ENCODE peak calls at places on chromosomes 6 and 20, in seven cellular contexts. One of them, this sample, is unnamed.

GRCh38 chr6:25743868-25744267 is 10.7 kb upstream of the SLC17A4 start:
- DNase-seq in NCI-H2029: no peak
- DNase-seq in A549: peak
- DNase-seq in midbrain: no peak
- DNase-seq in ecto neural progenitor cell: no peak
- DNase-seq in mesothelial cell of epicardium: no peak
- DNase-seq in IMR-90: no peak
- DNase-seq in this sample: no peak

GRCh38 chr6:33906413-33906812 is 102.6 kb upstream of the MLN start:
- DNase-seq in NCI-H2029: peak
- DNase-seq in A549: no peak
- DNase-seq in midbrain: no peak
- DNase-seq in ecto neural progenitor cell: no peak
- DNase-seq in mesothelial cell of epicardium: no peak
- DNase-seq in IMR-90: no peak
- DNase-seq in this sample: no peak

GRCh38 chr6:144649085-144649484 is 363.9 kb downstream of the UTRN start:
- DNase-seq in NCI-H2029: no peak
- DNase-seq in A549: no peak
- DNase-seq in midbrain: no peak
- DNase-seq in ecto neural progenitor cell: no peak
- DNase-seq in mesothelial cell of epicardium: no peak
- DNase-seq in IMR-90: no peak
- DNase-seq in this sample: no peak

GRCh38 chr20:37668166-37668565 is 25.7 kb upstream of the CTNNBL1 start:
- DNase-seq in NCI-H2029: no peak
- DNase-seq in A549: no peak
- DNase-seq in midbrain: no peak
- DNase-seq in ecto neural progenitor cell: no peak
- DNase-seq in mesothelial cell of epicardium: no peak
- DNase-seq in IMR-90: no peak
- DNase-seq in this sample: no peak

GRCh38 chr20:60030471-60030870 is 72.2 kb downstream of the CDH26 start:
- DNase-seq in NCI-H2029: no peak
- DNase-seq in A549: no peak
- DNase-seq in midbrain: no peak
- DNase-seq in ecto neural progenitor cell: no peak
- DNase-seq in mesothelial cell of epicardium: no peak
- DNase-seq in IMR-90: no peak
- DNase-seq in this sample: no peak

GRCh38 chr6:112343375-112343774 is 3.8 kb upstream of the RFPL4B start:
- DNase-seq in NCI-H2029: no peak
- DNase-seq in A549: no peak
- DNase-seq in midbrain: no peak
- DNase-seq in ecto neural progenitor cell: no peak
- DNase-seq in mesothelial cell of epicardium: no peak
- DNase-seq in IMR-90: no peak
- DNase-seq in this sample: no peak

GRCh38 chr6:168494726-168495125 is 53.7 kb downstream of the SMOC2 start:
- DNase-seq in NCI-H2029: no peak
- DNase-seq in A549: no peak
- DNase-seq in midbrain: no peak
- DNase-seq in ecto neural progenitor cell: no peak
- DNase-seq in mesothelial cell of epicardium: no peak
- DNase-seq in IMR-90: no peak
- DNase-seq in this sample: no peak

GRCh38 chr6:40325041-40325440 is 262.1 kb downstream of the LRFN2 start:
- DNase-seq in NCI-H2029: peak
- DNase-seq in A549: no peak
- DNase-seq in midbrain: no peak
- DNase-seq in ecto neural progenitor cell: no peak
- DNase-seq in mesothelial cell of epicardium: no peak
- DNase-seq in IMR-90: no peak
- DNase-seq in this sample: no peak

GRCh38 chr20:64041781-64042771 is 6.1 kb downstream of the C20orf204 start:
- DNase-seq in NCI-H2029: no peak
- DNase-seq in A549: no peak
- DNase-seq in midbrain: no peak
- DNase-seq in ecto neural progenitor cell: no peak
- DNase-seq in mesothelial cell of epicardium: no peak
- DNase-seq in IMR-90: no peak
- DNase-seq in this sample: no peak

GRCh38 chr20:46805836-46806235 is 88.8 kb upstream of the EYA2 start:
- DNase-seq in NCI-H2029: no peak
- DNase-seq in A549: no peak
- DNase-seq in midbrain: no peak
- DNase-seq in ecto neural progenitor cell: no peak
- DNase-seq in mesothelial cell of epicardium: no peak
- DNase-seq in IMR-90: no peak
- DNase-seq in this sample: no peak

GRCh38 chr6:109867009-109867969 is 110.8 kb upstream of the GPR6 start:
- DNase-seq in NCI-H2029: no peak
- DNase-seq in A549: no peak
- DNase-seq in midbrain: peak
- DNase-seq in ecto neural progenitor cell: no peak
- DNase-seq in mesothelial cell of epicardium: no peak
- DNase-seq in IMR-90: peak
- DNase-seq in this sample: no peak

GRCh38 chr6:17278289-17279061 is 2.7 kb upstream of the RBM24 start:
- DNase-seq in NCI-H2029: no peak
- DNase-seq in A549: peak
- DNase-seq in midbrain: no peak
- DNase-seq in ecto neural progenitor cell: no peak
- DNase-seq in mesothelial cell of epicardium: no peak
- DNase-seq in IMR-90: peak
- DNase-seq in this sample: peak

GRCh38 chr20:56924976-56925695 is 296.0 kb downstream of the TFAP2C start:
- DNase-seq in NCI-H2029: no peak
- DNase-seq in A549: no peak
- DNase-seq in midbrain: no peak
- DNase-seq in ecto neural progenitor cell: peak
- DNase-seq in mesothelial cell of epicardium: no peak
- DNase-seq in IMR-90: no peak
- DNase-seq in this sample: no peak

GRCh38 chr6:41707565-41708200 is 27.7 kb downstream of the TFEB start:
- DNase-seq in NCI-H2029: no peak
- DNase-seq in A549: no peak
- DNase-seq in midbrain: peak
- DNase-seq in ecto neural progenitor cell: no peak
- DNase-seq in mesothelial cell of epicardium: no peak
- DNase-seq in IMR-90: no peak
- DNase-seq in this sample: no peak

GRCh38 chr6:95660544-95660943 is 83.2 kb downstream of the MANEA start:
- DNase-seq in NCI-H2029: no peak
- DNase-seq in A549: no peak
- DNase-seq in midbrain: no peak
- DNase-seq in ecto neural progenitor cell: no peak
- DNase-seq in mesothelial cell of epicardium: no peak
- DNase-seq in IMR-90: no peak
- DNase-seq in this sample: no peak

GRCh38 chr6:5663739-5664138 is 343.0 kb downstream of the NRN1 start:
- DNase-seq in NCI-H2029: no peak
- DNase-seq in A549: no peak
- DNase-seq in midbrain: no peak
- DNase-seq in ecto neural progenitor cell: no peak
- DNase-seq in mesothelial cell of epicardium: no peak
- DNase-seq in IMR-90: no peak
- DNase-seq in this sample: no peak

GRCh38 chr6:122712093-122712863 is 67.2 kb upstream of the FABP7 start:
- DNase-seq in NCI-H2029: no peak
- DNase-seq in A549: no peak
- DNase-seq in midbrain: no peak
- DNase-seq in ecto neural progenitor cell: no peak
- DNase-seq in mesothelial cell of epicardium: no peak
- DNase-seq in IMR-90: peak
- DNase-seq in this sample: no peak

GRCh38 chr6:36128073-36128472 is 2.2 kb upstream of the MAPK13 start:
- DNase-seq in NCI-H2029: no peak
- DNase-seq in A549: no peak
- DNase-seq in midbrain: no peak
- DNase-seq in ecto neural progenitor cell: no peak
- DNase-seq in mesothelial cell of epicardium: no peak
- DNase-seq in IMR-90: no peak
- DNase-seq in this sample: no peak

GRCh38 chr20:58378056-58378455 is 11.0 kb upstream of the VAPB start:
- DNase-seq in NCI-H2029: no peak
- DNase-seq in A549: no peak
- DNase-seq in midbrain: no peak
- DNase-seq in ecto neural progenitor cell: no peak
- DNase-seq in mesothelial cell of epicardium: no peak
- DNase-seq in IMR-90: no peak
- DNase-seq in this sample: no peak

GRCh38 chr20:57818418-57818817 is 108.6 kb upstream of the PMEPA1 start:
- DNase-seq in NCI-H2029: no peak
- DNase-seq in A549: no peak
- DNase-seq in midbrain: no peak
- DNase-seq in ecto neural progenitor cell: no peak
- DNase-seq in mesothelial cell of epicardium: no peak
- DNase-seq in IMR-90: no peak
- DNase-seq in this sample: no peak

GRCh38 chr6:26216015-26216885 is 129.0 kb downstream of the HFE start:
- DNase-seq in NCI-H2029: peak
- DNase-seq in A549: no peak
- DNase-seq in midbrain: peak
- DNase-seq in ecto neural progenitor cell: peak
- DNase-seq in mesothelial cell of epicardium: peak
- DNase-seq in IMR-90: peak
- DNase-seq in this sample: peak

GRCh38 chr20:3227511-3227910 is 11.5 kb downstream of the SLC4A11 start:
- DNase-seq in NCI-H2029: no peak
- DNase-seq in A549: no peak
- DNase-seq in midbrain: no peak
- DNase-seq in ecto neural progenitor cell: no peak
- DNase-seq in mesothelial cell of epicardium: no peak
- DNase-seq in IMR-90: no peak
- DNase-seq in this sample: no peak

GRCh38 chr6:52724406-52725121 is 38.7 kb downstream of the GSTA2 start:
- DNase-seq in NCI-H2029: peak
- DNase-seq in A549: peak
- DNase-seq in midbrain: peak
- DNase-seq in ecto neural progenitor cell: peak
- DNase-seq in mesothelial cell of epicardium: peak
- DNase-seq in IMR-90: peak
- DNase-seq in this sample: peak

GRCh38 chr20:21583486-21584168 is 69.8 kb upstream of the NKX2-2 start:
- DNase-seq in NCI-H2029: peak
- DNase-seq in A549: no peak
- DNase-seq in midbrain: no peak
- DNase-seq in ecto neural progenitor cell: peak
- DNase-seq in mesothelial cell of epicardium: no peak
- DNase-seq in IMR-90: no peak
- DNase-seq in this sample: no peak

GRCh38 chr6:13760948-13761347 is 49.3 kb upstream of the RANBP9 start:
- DNase-seq in NCI-H2029: no peak
- DNase-seq in A549: no peak
- DNase-seq in midbrain: no peak
- DNase-seq in ecto neural progenitor cell: no peak
- DNase-seq in mesothelial cell of epicardium: no peak
- DNase-seq in IMR-90: peak
- DNase-seq in this sample: no peak

GRCh38 chr6:41371461-41371991 is 36.1 kb downstream of the NCR2 start:
- DNase-seq in NCI-H2029: no peak
- DNase-seq in A549: no peak
- DNase-seq in midbrain: no peak
- DNase-seq in ecto neural progenitor cell: peak
- DNase-seq in mesothelial cell of epicardium: peak
- DNase-seq in IMR-90: peak
- DNase-seq in this sample: no peak

GRCh38 chr6:9516207-9516606 is 898.7 kb downstream of the TFAP2A start:
- DNase-seq in NCI-H2029: no peak
- DNase-seq in A549: peak
- DNase-seq in midbrain: no peak
- DNase-seq in ecto neural progenitor cell: peak
- DNase-seq in mesothelial cell of epicardium: no peak
- DNase-seq in IMR-90: peak
- DNase-seq in this sample: peak

GRCh38 chr6:35024601-35025054 is 116.5 kb downstream of the TCP11 start:
- DNase-seq in NCI-H2029: peak
- DNase-seq in A549: peak
- DNase-seq in midbrain: peak
- DNase-seq in ecto neural progenitor cell: no peak
- DNase-seq in mesothelial cell of epicardium: no peak
- DNase-seq in IMR-90: peak
- DNase-seq in this sample: no peak

GRCh38 chr20:47263502-47264084 is 92.9 kb downstream of the ZMYND8 start:
- DNase-seq in NCI-H2029: no peak
- DNase-seq in A549: no peak
- DNase-seq in midbrain: no peak
- DNase-seq in ecto neural progenitor cell: no peak
- DNase-seq in mesothelial cell of epicardium: no peak
- DNase-seq in IMR-90: no peak
- DNase-seq in this sample: no peak

GRCh38 chr6:99589290-99589672 is 17.4 kb upstream of the PRDM13 start:
- DNase-seq in NCI-H2029: no peak
- DNase-seq in A549: no peak
- DNase-seq in midbrain: no peak
- DNase-seq in ecto neural progenitor cell: peak
- DNase-seq in mesothelial cell of epicardium: no peak
- DNase-seq in IMR-90: no peak
- DNase-seq in this sample: no peak

GRCh38 chr20:10647471-10647870 is 26.3 kb downstream of the JAG1 start:
- DNase-seq in NCI-H2029: no peak
- DNase-seq in A549: no peak
- DNase-seq in midbrain: no peak
- DNase-seq in ecto neural progenitor cell: no peak
- DNase-seq in mesothelial cell of epicardium: no peak
- DNase-seq in IMR-90: no peak
- DNase-seq in this sample: no peak

GRCh38 chr6:13398421-13398994 is 70.2 kb upstream of the TBC1D7 start:
- DNase-seq in NCI-H2029: no peak
- DNase-seq in A549: no peak
- DNase-seq in midbrain: no peak
- DNase-seq in ecto neural progenitor cell: peak
- DNase-seq in mesothelial cell of epicardium: no peak
- DNase-seq in IMR-90: no peak
- DNase-seq in this sample: no peak

This sample was measured in T1000.